ENCODE peak calls at places on chromosome 11, in five cellular contexts. L is H1, D is K562, W is HepG2, A is GM12878. J is an unnamed sample.

GRCh38 chr11:35721576-35722341 is 59.2 kb downstream of the TRIM44 start:
- DNase-seq in D (no peak), A (no peak), L (no peak), W (no peak), J (no peak)

GRCh38 chr11:34783816-34784317 is 132.3 kb downstream of the APIP start:
- DNase-seq in D (no peak), A (no peak), W (peak), L (no peak), J (no peak)

GRCh38 chr11:122258446-122258994 is 142.5 kb upstream of the BLID start:
- DNase-seq in D (no peak), L (no peak), W (no peak), A (no peak), J (no peak)

GRCh38 chr11:118691926-118692830 is 12.7 kb upstream of the TREH start:
- DNase-seq in L (no peak), D (no peak), A (peak), W (peak), J (no peak)

GRCh38 chr11:119359365-119360229 is 13.1 kb upstream of the MFRP start:
- DNase-seq in D (no peak), W (no peak), L (no peak), A (no peak), J (no peak)

GRCh38 chr11:95325777-95326258 is 94.8 kb upstream of the SESN3 start:
- DNase-seq in W (no peak), D (no peak), A (no peak), L (no peak), J (no peak)

GRCh38 chr11:112363527-112363926 is 102.9 kb upstream of the PLET1 start:
- DNase-seq in L (no peak), W (no peak), A (no peak), D (no peak), J (no peak)

GRCh38 chr11:120307476-120307875 is 17.6 kb upstream of the TLCD5 start:
- DNase-seq in D (no peak), L (no peak), W (no peak), A (no peak), J (no peak)

GRCh38 chr11:35615911-35616900 is 2.1 kb upstream of the FJX1 start:
- DNase-seq in D (peak), L (no peak), W (peak), A (no peak), J (no peak)

GRCh38 chr11:76666408-76666807 is 4.1 kb downstream of the LRRC32 start:
- DNase-seq in W (no peak), D (no peak), L (no peak), A (no peak), J (no peak)

GRCh38 chr11:122210378-122210995 is 94.5 kb upstream of the BLID start:
- DNase-seq in L (no peak), A (no peak), D (no peak), W (peak), J (no peak)

GRCh38 chr11:13035711-13036110 is 26.6 kb downstream of the RASSF10 start:
- DNase-seq in L (no peak), D (no peak), W (no peak), A (no peak), J (no peak)

GRCh38 chr11:74256370-74257133 is 54.9 kb downstream of the P4HA3 start:
- DNase-seq in D (no peak), A (no peak), W (peak), L (no peak), J (no peak)

GRCh38 chr11:27445625-27446024 is 27.0 kb downstream of the LGR4 start:
- DNase-seq in A (no peak), W (no peak), D (no peak), L (no peak), J (no peak)
- TF ChIP-seq SIN3A in A (no peak), W (no peak), D (no peak), L (no peak), J (no peak)

DNA sequence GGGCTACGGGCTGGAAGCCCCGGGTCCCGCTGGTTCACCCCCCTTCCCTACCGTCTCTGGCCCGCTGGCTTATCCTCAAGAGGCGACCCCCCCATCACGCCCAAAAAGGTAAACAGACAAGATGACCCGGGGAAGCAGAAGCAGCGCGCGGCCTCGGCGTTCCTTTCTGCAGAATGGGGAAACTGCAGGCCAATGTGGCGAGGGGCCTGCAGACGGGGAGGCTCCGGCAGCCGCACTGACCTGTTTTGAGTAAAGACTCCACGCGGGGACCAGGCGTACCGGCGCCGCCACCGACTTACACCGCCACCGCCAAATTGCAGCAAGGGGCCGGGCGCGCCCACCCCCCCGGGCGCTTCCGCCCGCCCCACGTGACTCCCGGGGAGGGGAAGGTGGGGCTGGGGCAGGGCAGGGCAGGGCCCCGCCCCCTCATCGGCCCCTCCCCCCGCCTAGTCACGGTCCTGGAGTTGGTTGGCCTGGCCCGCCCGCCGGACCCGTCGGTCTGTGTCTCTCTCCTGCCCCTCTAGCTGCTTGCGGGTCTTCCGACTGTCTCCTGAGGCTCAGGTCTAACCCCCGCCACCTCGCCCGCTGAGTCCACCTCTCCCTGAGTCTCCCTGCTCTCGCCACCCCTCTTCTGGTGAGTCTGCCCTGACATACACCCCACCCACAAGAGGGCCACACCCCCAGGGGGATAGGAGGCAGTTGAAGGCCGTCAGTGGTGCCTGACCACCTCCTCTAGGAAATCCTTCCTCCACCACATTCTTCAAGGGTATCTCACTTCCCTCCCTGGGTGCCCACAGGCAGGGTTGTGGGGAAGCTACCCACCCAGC is at the start of gene ARAP1:
- DNase-seq in D (peak), L (no peak), W (peak), A (no peak), J (peak)
- TF ChIP-seq POLR2A in D (peak), L (peak), W (peak), A (peak), J (peak)

GRCh38 chr11:97722065-97722464 is 1298.7 kb upstream of the CNTN5 start:
- DNase-seq in L (no peak), W (peak), A (no peak), D (no peak), J (no peak)
- TF ChIP-seq ZNF274 in L (no peak), W (no peak), A (no peak), D (no peak), J (no peak)

DNA sequence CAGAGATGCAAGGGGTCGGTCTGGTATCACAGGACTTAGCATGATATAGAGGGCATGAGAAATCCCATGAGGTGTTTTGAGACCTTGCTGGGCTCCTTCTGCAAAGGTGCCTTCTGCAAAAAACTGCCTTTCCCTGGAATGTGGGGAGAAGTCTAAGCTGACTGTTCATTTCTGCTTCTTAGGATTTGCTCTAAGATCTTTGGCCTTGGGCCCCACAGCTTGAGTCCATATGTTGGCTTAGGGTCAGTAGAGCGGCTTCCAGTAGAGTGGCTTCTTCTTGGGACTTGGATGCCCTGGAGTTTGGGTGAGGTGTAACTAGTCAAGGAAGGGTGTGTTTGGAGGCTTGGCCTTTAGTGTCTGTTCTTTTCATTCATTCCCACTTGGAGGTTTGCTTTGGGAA is 37.0 kb downstream of the AMPD3 start:
- DNase-seq in L (no peak), A (no peak), W (no peak), D (no peak), J (no peak)
- TF ChIP-seq SIN3A in L (no peak), A (no peak), W (no peak), D (no peak), J (no peak)

GRCh38 chr11:2444301-2445106 is at the start of the genes KCNQ1 and TRPM5:
- DNase-seq in D (peak), L (no peak), W (no peak), A (no peak), J (peak)
- TF ChIP-seq POLR2A in D (no peak), L (no peak), W (no peak), A (no peak), J (no peak)

DNA sequence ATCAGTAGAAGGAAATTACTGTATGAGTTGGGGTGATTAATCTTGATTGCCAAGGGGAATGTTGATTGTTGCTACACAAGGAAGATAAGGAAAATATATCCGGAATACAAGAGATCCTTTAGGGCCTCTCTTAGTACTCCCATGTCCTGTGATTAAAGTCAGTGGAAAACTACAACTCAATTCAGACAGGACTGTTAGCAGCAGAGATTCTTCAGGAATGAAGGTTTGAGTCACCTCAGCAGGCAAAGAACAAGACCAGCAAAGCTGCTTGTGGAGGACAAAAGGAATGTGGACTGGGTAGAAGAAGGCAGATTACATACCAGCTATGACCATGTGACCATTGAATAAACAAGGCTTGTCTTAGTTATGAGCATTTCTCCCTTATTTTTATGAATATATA is 478.2 kb downstream of the BUD13 start:
- DNase-seq in L (no peak), D (no peak), W (peak), A (no peak), J (no peak)
- TF ChIP-seq ZNF274 in L (no peak), D (no peak), W (no peak), A (no peak), J (no peak)

DNA sequence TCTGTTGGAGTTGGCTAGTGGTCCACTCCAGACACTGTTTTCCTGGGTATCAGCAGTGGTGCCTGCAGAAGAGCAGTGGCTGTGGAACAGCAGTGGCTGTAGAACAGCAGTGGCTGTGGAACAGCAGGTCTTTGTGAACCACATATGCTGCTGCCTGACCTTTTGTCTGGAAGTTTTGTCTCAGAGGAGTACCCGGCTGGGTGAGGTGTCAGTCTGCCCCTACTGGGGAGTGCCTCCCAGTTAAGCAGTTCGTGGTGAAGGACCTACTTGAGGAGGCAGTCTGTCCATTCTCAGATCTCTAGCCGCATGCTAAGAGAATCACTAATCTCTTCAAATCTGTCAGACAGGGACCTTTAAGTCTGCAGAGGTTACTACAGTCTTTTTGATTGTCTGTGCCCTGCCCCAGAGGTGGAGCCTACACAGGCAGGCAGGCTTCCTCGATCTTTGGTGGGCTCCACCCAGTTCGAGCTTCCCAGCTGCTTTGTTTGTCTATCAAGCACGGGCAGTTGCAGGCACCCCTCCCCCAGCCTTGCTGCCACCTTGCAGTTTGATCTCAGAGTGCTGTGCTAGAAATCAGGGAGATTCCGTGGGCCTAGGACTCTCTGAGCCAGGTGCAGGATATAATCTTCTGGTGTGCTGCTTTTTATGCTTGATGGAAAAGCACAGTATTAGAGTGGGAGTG is 89.1 kb upstream of the TRIM48 start:
- DNase-seq in W (no peak), D (no peak), L (no peak), A (no peak), J (no peak)
- TF ChIP-seq SIN3A in W (no peak), D (no peak), L (no peak), A (no peak), J (no peak)

DNA sequence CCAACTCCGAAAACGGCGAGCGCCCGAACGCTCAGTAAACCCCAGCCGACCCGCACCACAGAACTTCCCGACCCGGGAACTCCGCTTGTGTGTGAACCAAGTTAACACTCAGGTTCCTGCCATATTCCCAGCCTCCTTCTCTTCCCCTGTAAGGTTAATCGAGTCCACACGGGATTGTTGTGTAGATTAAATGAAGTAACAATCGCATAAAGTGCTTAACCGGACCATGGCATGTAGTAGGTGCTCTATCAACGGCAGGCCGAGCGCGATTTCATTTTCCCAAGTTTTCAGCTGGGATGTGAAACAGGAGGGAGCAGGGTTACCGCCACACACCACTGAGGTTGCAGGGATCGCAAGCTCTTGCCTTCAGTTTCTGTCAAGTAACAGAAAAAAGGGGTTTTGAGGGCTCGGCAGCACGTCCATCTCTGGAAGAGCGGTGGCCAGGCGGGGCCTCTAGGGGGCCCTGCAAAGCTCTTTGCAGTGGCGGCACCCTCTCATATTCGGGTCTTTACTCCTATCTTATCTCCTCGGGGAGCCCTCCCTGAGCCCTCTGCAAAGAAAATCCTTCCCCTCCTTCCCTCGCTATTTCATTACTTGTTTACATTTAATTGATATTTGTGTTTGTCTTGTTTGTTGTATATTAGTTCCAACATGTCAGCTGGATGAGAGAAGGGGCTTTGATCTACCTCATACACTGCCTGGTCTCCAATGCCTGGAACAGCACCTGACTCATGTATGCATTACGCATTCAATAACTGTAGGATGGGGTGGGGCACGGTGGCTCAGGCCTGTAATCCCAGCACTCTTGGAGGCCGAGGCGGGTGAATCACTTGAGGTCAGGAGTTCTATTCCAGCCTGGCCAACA is 792 bp upstream of the PLEKHA7 start:
- DNase-seq in L (no peak), D (peak), W (peak), A (no peak), J (peak)
- TF ChIP-seq POLR2A in L (no peak), D (no peak), W (no peak), A (no peak), J (no peak)

J was measured in HCT116.